ENCODE peak calls at places on chromosomes 5 and 9, in six cellular contexts. E is Panc1, G is spleen, C is DND-41, X is A549, H is pancreas. O is an unnamed sample.

GRCh38 chr5:12557012-12557411 is 652.8 kb upstream of the CTNND2 start:
- DNase-seq in C (no peak), H (no peak), G (no peak), E (no peak), X (no peak), O (no peak)

GRCh38 chr9:28329323-28329722 is 756.0 kb upstream of the C9orf72 start:
- DNase-seq in E (no peak), C (no peak), H (no peak), G (no peak), X (no peak), O (no peak)

GRCh38 chr5:12655675-12656074 is 751.4 kb upstream of the CTNND2 start:
- DNase-seq in H (no peak), E (no peak), X (no peak), C (no peak), G (no peak), O (no peak)

GRCh38 chr5:78553991-78554390 is 94.6 kb downstream of the LHFPL2 start:
- DNase-seq in E (no peak), X (no peak), G (no peak), H (no peak), C (no peak), O (no peak)

GRCh38 chr5:124477002-124477546 is 269.4 kb downstream of the ZNF608 start:
- DNase-seq in E (no peak), X (no peak), G (no peak), C (no peak), H (no peak), O (no peak)

GRCh38 chr5:111043712-111044506 is 27.6 kb upstream of the TSLP start:
- DNase-seq in H (no peak), E (no peak), G (no peak), C (no peak), X (no peak), O (no peak)

GRCh38 chr5:77397686-77398300 is 94.3 kb downstream of the WDR41 start:
- DNase-seq in G (no peak), H (no peak), E (no peak), C (no peak), X (no peak), O (no peak)

GRCh38 chr9:93122721-93123221 is 11.3 kb downstream of the NINJ1 start:
- DNase-seq in G (peak), H (peak), C (no peak), E (no peak), X (no peak), O (no peak)

GRCh38 chr5:177271113-177271512 is 32.4 kb downstream of the RAB24 start:
- DNase-seq in C (no peak), G (no peak), X (no peak), E (no peak), H (no peak), O (no peak)

GRCh38 chr5:41219655-41220269 is 6.4 kb upstream of the C6 start:
- DNase-seq in X (no peak), G (no peak), H (no peak), C (no peak), E (no peak), O (no peak)

GRCh38 chr5:159052282-159053011 is 47.3 kb downstream of the EBF1 start:
- DNase-seq in H (no peak), G (no peak), X (no peak), C (no peak), E (no peak), O (no peak)

GRCh38 chr9:89929315-89929714 is 324.5 kb downstream of the GADD45G start:
- DNase-seq in G (no peak), X (no peak), H (no peak), C (no peak), E (no peak), O (no peak)

GRCh38 chr5:180860273-180860886 is 696 bp downstream of the ZFP62 start:
- DNase-seq in H (no peak), X (peak), G (peak), E (no peak), C (peak), O (peak)

GRCh38 chr9:121597693-121598166 is 53.7 kb upstream of the DAB2IP start:
- DNase-seq in E (no peak), C (no peak), G (no peak), H (no peak), X (no peak), O (no peak)

GRCh38 chr9:121601234-121601633 is 50.2 kb upstream of the DAB2IP start:
- DNase-seq in X (no peak), H (no peak), G (no peak), E (no peak), C (no peak), O (no peak)

GRCh38 chr9:121599872-121600585 is 51.4 kb upstream of the DAB2IP start:
- DNase-seq in G (no peak), E (no peak), H (no peak), C (no peak), X (peak), O (no peak)

GRCh38 chr9:121598167-121599000 is 53.0 kb upstream of the DAB2IP start:
- DNase-seq in X (no peak), G (no peak), C (no peak), E (no peak), H (peak), O (peak)

GRCh38 chr9:121599186-121599871 is 52.1 kb upstream of the DAB2IP start:
- DNase-seq in H (peak), C (no peak), G (no peak), E (no peak), X (peak), O (no peak)
- H3K27ac ChIP-seq in H (peak), C (no peak), G (peak), E (no peak), X (peak), O (no peak)

GRCh38 chr5:150500905-150501304 is 7.0 kb upstream of the NDST1 start:
- DNase-seq in H (no peak), C (no peak), G (no peak), X (no peak), E (no peak), O (no peak)
- H3K27ac ChIP-seq in H (no peak), C (no peak), G (peak), X (no peak), E (peak), O (peak)

GRCh38 chr9:129574911-129575574 is 45.9 kb downstream of the C9orf50 start:
- DNase-seq in X (no peak), C (no peak), E (no peak), G (no peak), H (no peak), O (no peak)
- H3K27ac ChIP-seq in X (peak), C (no peak), E (no peak), G (no peak), H (no peak), O (no peak)

GRCh38 chr5:80251636-80252035 is 4.2 kb downstream of the SERINC5 start:
- DNase-seq in H (no peak), X (no peak), G (no peak), E (no peak), C (no peak), O (peak)
- H3K27ac ChIP-seq in H (no peak), X (no peak), G (no peak), E (no peak), C (no peak), O (peak)

DNA sequence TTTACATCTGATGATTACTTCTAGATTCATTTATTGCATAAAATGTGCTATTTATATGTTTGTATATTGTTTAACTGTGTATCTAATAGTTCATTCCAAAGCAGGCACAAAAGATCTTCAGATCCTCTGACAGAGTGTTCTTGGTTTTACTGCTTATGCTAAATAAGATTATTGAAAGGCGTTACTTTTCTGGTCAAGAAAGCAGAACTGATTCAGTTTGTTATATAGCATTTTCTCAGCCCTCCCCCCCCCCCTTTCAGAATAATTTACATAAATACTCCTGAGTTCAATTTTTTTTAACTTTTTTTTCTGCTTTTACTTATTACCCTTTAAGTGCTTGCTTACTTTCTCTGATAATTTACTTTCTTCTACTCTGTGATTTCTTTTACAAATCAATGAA is 15.4 kb downstream of the CDC42SE2 start:
- DNase-seq in E (no peak), X (no peak), G (no peak), H (no peak), C (no peak), O (no peak)
- H3K27ac ChIP-seq in E (peak), X (no peak), G (peak), H (no peak), C (no peak), O (no peak)